ENCODE peak calls at places on chromosomes 11 and 22, in four cellular contexts. One of them, this sample, is unnamed.

GRCh38 chr11:110728883-110729282 is 16.6 kb upstream of the ARHGAP20 start:
- DNase-seq in body of pancreas: no peak
- DNase-seq in ovary: no peak
- DNase-seq in AG04449: no peak
- DNase-seq in this sample: no peak

GRCh38 chr11:93747122-93747521 is 5.7 kb downstream of the C11orf54 start:
- DNase-seq in body of pancreas: no peak
- DNase-seq in ovary: no peak
- DNase-seq in AG04449: no peak
- DNase-seq in this sample: no peak

GRCh38 chr11:116843661-116844060 is 6.2 kb upstream of the APOA1 start:
- DNase-seq in body of pancreas: no peak
- DNase-seq in ovary: no peak
- DNase-seq in AG04449: no peak
- DNase-seq in this sample: no peak

GRCh38 chr22:20209761-20210250 is 58.3 kb downstream of the RTN4R start:
- DNase-seq in body of pancreas: no peak
- DNase-seq in ovary: no peak
- DNase-seq in AG04449: no peak
- DNase-seq in this sample: no peak

GRCh38 chr22:36010090-36010489 is 18.5 kb downstream of the RBFOX2 start:
- DNase-seq in body of pancreas: peak
- DNase-seq in ovary: no peak
- DNase-seq in AG04449: no peak
- DNase-seq in this sample: no peak

GRCh38 chr22:43993072-43993760 is 30.9 kb upstream of the PARVB start:
- DNase-seq in body of pancreas: peak
- DNase-seq in ovary: peak
- DNase-seq in AG04449: no peak
- DNase-seq in this sample: no peak

GRCh38 chr22:28900379-28900778 is 17.0 kb downstream of the ZNRF3 start:
- DNase-seq in body of pancreas: no peak
- DNase-seq in ovary: no peak
- DNase-seq in AG04449: no peak
- DNase-seq in this sample: no peak

GRCh38 chr11:85762226-85762625 is 48.7 kb downstream of the SYTL2 start:
- DNase-seq in body of pancreas: no peak
- DNase-seq in ovary: no peak
- DNase-seq in AG04449: no peak
- DNase-seq in this sample: no peak

GRCh38 chr11:64675417-64676252 is 47.4 kb downstream of the NRXN2 start:
- DNase-seq in body of pancreas: peak
- DNase-seq in ovary: no peak
- DNase-seq in AG04449: peak
- DNase-seq in this sample: no peak

GRCh38 chr11:94020777-94021615 is at the start of gene HEPHL1:
- DNase-seq in body of pancreas: no peak
- DNase-seq in ovary: no peak
- DNase-seq in AG04449: no peak
- DNase-seq in this sample: no peak

GRCh38 chr22:23062616-23063538 is 7.4 kb upstream of the GNAZ start:
- DNase-seq in body of pancreas: no peak
- DNase-seq in ovary: peak
- DNase-seq in AG04449: no peak
- DNase-seq in this sample: no peak

GRCh38 chr11:71311928-71312510 is 59.6 kb upstream of the SHANK2 start:
- DNase-seq in body of pancreas: no peak
- DNase-seq in ovary: no peak
- DNase-seq in AG04449: no peak
- DNase-seq in this sample: no peak

GRCh38 chr11:42311504-42311903 is 852.1 kb upstream of the LRRC4C start:
- DNase-seq in body of pancreas: no peak
- DNase-seq in ovary: no peak
- DNase-seq in AG04449: no peak
- DNase-seq in this sample: no peak

GRCh38 chr11:3204141-3205015 is 14.2 kb downstream of the MRGPRG start:
- DNase-seq in body of pancreas: peak
- DNase-seq in ovary: no peak
- DNase-seq in AG04449: no peak
- DNase-seq in this sample: no peak

GRCh38 chr11:132111341-132111740 is 740.9 kb downstream of the NTM start:
- DNase-seq in body of pancreas: no peak
- DNase-seq in ovary: no peak
- DNase-seq in AG04449: no peak
- DNase-seq in this sample: no peak

GRCh38 chr11:110085255-110085838 is 7.8 kb upstream of the ZC3H12C start:
- DNase-seq in body of pancreas: no peak
- DNase-seq in ovary: no peak
- DNase-seq in AG04449: no peak
- DNase-seq in this sample: no peak

GRCh38 chr11:68763181-68763721 is 11.9 kb upstream of the TESMIN start:
- DNase-seq in body of pancreas: no peak
- DNase-seq in ovary: no peak
- DNase-seq in AG04449: no peak
- DNase-seq in this sample: no peak

GRCh38 chr11:106695506-106695905 is 322.8 kb downstream of the GUCY1A2 start:
- DNase-seq in body of pancreas: no peak
- DNase-seq in ovary: no peak
- DNase-seq in AG04449: peak
- DNase-seq in this sample: peak

GRCh38 chr22:41508770-41509170 is 35.5 kb downstream of the POLR3H start:
- DNase-seq in body of pancreas: no peak
- DNase-seq in ovary: no peak
- DNase-seq in AG04449: no peak
- DNase-seq in this sample: no peak
- TF ChIP-seq CTCF in body of pancreas: no peak
- TF ChIP-seq CTCF in ovary: no peak
- TF ChIP-seq CTCF in AG04449: no peak
- TF ChIP-seq CTCF in this sample: peak

GRCh38 chr11:910589-911030 is at the start of gene CHID1:
- DNase-seq in body of pancreas: peak
- DNase-seq in ovary: peak
- DNase-seq in AG04449: no peak
- DNase-seq in this sample: no peak
- H3K4me3 ChIP-seq in body of pancreas: peak
- H3K4me3 ChIP-seq in ovary: peak
- H3K4me3 ChIP-seq in AG04449: peak
- H3K4me3 ChIP-seq in this sample: peak

GRCh38 chr11:83766932-83767331 is 480.8 kb upstream of the CCDC90B start:
- DNase-seq in body of pancreas: no peak
- DNase-seq in ovary: no peak
- DNase-seq in AG04449: no peak
- DNase-seq in this sample: no peak

GRCh38 chr11:83764643-83765042 is 478.5 kb upstream of the CCDC90B start:
- DNase-seq in body of pancreas: no peak
- DNase-seq in ovary: no peak
- DNase-seq in AG04449: no peak
- DNase-seq in this sample: no peak

GRCh38 chr11:83773950-83774880 is 488.0 kb upstream of the CCDC90B start:
- DNase-seq in body of pancreas: no peak
- DNase-seq in ovary: no peak
- DNase-seq in AG04449: peak
- DNase-seq in this sample: no peak

GRCh38 chr11:83768476-83768875 is 482.3 kb upstream of the CCDC90B start:
- DNase-seq in body of pancreas: no peak
- DNase-seq in ovary: no peak
- DNase-seq in AG04449: no peak
- DNase-seq in this sample: no peak
- TF ChIP-seq CTCF in body of pancreas: no peak
- TF ChIP-seq CTCF in ovary: no peak
- TF ChIP-seq CTCF in AG04449: no peak
- TF ChIP-seq CTCF in this sample: no peak

DNA sequence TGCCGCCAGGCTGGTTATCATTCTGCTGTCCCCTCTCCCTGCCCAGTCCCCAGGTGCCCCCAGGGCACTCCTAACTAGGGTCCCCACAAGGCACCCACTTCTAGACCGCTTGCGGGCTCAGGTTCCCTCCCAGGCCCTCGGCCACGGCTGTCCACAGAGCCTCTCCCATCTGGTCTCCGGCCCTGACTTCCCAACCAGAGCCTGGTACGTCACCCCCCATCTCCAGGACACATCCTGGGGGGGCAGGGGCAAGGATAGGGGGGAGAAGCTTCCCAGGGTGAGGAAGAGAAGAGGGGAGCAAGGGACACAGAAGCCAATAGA is 464 bp downstream of the SSTR3 start:
- DNase-seq in body of pancreas: no peak
- DNase-seq in ovary: peak
- DNase-seq in AG04449: no peak
- DNase-seq in this sample: no peak
- H3K4me3 ChIP-seq in body of pancreas: no peak
- H3K4me3 ChIP-seq in ovary: no peak
- H3K4me3 ChIP-seq in AG04449: no peak
- H3K4me3 ChIP-seq in this sample: no peak

GRCh38 chr22:38081636-38081940 is 2.4 kb downstream of the SLC16A8 start:
- DNase-seq in body of pancreas: no peak
- DNase-seq in ovary: no peak
- DNase-seq in AG04449: no peak
- DNase-seq in this sample: no peak
- TF ChIP-seq CTCF in body of pancreas: no peak
- TF ChIP-seq CTCF in ovary: no peak
- TF ChIP-seq CTCF in AG04449: no peak
- TF ChIP-seq CTCF in this sample: no peak

GRCh38 chr11:31871310-31872073 is 60.4 kb upstream of the PAX6 start:
- DNase-seq in body of pancreas: no peak
- DNase-seq in ovary: no peak
- DNase-seq in AG04449: no peak
- DNase-seq in this sample: no peak
- H3K4me3 ChIP-seq in body of pancreas: no peak
- H3K4me3 ChIP-seq in ovary: no peak
- H3K4me3 ChIP-seq in AG04449: no peak
- H3K4me3 ChIP-seq in this sample: no peak

GRCh38 chr11:36711104-36711825 is 113.2 kb upstream of the RAG2 start:
- DNase-seq in body of pancreas: peak
- DNase-seq in ovary: no peak
- DNase-seq in AG04449: no peak
- DNase-seq in this sample: no peak
- TF ChIP-seq CTCF in body of pancreas: no peak
- TF ChIP-seq CTCF in ovary: no peak
- TF ChIP-seq CTCF in AG04449: no peak
- TF ChIP-seq CTCF in this sample: peak